ENCODE peak calls at places on chromosomes 13 and 19, in four cellular contexts. J is mammary epithelial cell, Y is neural progenitor cell, Q is astrocyte. O is an unnamed sample.

GRCh38 chr13:19681517-19681916 is 48.1 kb downstream of the MPHOSPH8 start:
- DNase-seq in J (no peak), Y (peak), Q (no peak), O (peak)

GRCh38 chr13:112453874-112454647 is 77.9 kb downstream of the SPACA7 start:
- DNase-seq in J (no peak), Y (no peak), Q (no peak), O (no peak)

GRCh38 chr13:30504081-30504480 is 38.3 kb upstream of the HMGB1 start:
- DNase-seq in J (no peak), Y (no peak), Q (peak), O (no peak)

GRCh38 chr13:44715287-44716224 is 139.4 kb upstream of the TSC22D1 start:
- DNase-seq in J (no peak), Y (no peak), Q (peak), O (no peak)

GRCh38 chr19:47247308-47247990 is 8.9 kb upstream of the CCDC9 start:
- DNase-seq in J (peak), Y (peak), Q (peak), O (peak)

GRCh38 chr13:50691682-50692263 is 151.7 kb downstream of the DLEU7 start:
- DNase-seq in J (no peak), Y (no peak), Q (peak), O (no peak)

GRCh38 chr19:46944918-46945628 is 74.6 kb upstream of the NPAS1 start:
- DNase-seq in J (no peak), Y (peak), Q (peak), O (peak)

GRCh38 chr13:108915095-108915633 is 285.8 kb downstream of the MYO16 start:
- DNase-seq in J (peak), Y (no peak), Q (peak), O (peak)

GRCh38 chr19:50921391-50922315 is 10.5 kb upstream of the KLK4 start:
- DNase-seq in J (no peak), Y (peak), Q (no peak), O (peak)

GRCh38 chr19:871446-872265 is 12.2 kb downstream of the CFD start:
- DNase-seq in J (no peak), Y (peak), Q (peak), O (no peak)

DNA sequence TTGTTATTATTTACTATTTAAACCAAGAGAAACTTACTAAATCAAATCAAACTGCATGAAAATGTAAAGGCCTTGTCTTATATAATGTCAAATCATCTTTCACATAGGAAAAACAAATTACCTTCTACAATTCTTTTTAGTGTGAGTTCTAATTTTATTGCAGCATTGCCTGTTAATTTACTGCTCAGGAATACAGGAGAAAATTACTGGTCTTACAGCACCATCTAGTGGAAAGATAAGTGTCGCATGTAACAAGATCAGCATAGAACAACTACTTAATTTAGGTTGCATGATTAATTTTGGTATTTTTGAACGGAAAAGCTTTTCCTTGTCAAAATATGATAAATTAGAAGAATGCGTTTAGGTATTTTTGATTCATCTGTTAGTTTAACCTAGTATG is 502.7 kb downstream of the UQCRFS1 start:
- DNase-seq in J (peak), Y (peak), Q (peak), O (peak)
- TF ChIP-seq CTCF in J (peak), Y (peak), Q (peak), O (peak)

DNA sequence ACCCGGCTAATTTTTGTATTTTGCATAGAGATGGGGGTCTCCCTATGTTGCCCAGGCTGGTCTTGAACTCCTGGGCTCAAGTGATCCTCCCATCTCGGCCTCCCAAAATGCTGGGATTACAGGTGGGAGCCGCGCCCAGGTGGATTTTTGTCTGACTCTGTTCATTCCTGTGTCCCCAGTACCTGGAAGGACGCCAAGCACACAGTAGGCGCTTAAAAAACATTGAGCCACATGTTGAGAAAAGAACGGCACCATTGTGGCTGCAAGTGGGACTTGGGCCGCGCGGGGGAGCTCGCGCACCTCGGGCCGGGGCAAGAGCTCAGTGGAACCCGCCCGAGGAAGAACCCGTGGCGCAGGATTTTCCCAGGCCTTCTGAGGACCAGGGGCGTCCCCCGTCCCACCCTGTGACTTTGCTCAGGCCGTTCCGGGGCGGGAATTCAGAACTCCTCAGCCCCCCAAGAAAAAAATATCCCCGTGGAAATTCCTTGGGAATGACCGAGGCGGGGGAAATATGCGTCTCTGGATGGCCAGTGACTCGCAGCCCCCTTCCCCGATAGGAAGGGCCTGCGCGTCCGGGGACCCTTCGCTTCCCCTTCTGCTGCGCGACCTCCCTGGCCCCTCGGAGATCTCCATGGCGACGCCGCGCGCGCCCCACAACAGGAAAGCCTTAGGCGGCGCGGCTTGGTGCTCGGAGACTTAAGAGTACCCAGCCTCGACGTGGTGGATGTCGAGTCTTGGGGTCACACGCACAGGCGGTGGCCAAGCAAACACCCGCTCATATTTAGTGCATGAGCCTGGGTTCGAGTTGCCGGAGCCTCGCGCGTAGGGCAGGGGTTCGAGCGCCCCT is 1.4 kb upstream of the ICAM1 start:
- DNase-seq in J (peak), Y (peak), Q (no peak), O (peak)
- TF ChIP-seq EZH2 in J (no peak), Y (peak), Q (no peak), O (no peak)

GRCh38 chr19:5137571-5138124 is 168.7 kb downstream of the KDM4B start:
- DNase-seq in J (no peak), Y (peak), Q (no peak), O (no peak)
- TF ChIP-seq CTCF in J (no peak), Y (peak), Q (no peak), O (peak)

DNA sequence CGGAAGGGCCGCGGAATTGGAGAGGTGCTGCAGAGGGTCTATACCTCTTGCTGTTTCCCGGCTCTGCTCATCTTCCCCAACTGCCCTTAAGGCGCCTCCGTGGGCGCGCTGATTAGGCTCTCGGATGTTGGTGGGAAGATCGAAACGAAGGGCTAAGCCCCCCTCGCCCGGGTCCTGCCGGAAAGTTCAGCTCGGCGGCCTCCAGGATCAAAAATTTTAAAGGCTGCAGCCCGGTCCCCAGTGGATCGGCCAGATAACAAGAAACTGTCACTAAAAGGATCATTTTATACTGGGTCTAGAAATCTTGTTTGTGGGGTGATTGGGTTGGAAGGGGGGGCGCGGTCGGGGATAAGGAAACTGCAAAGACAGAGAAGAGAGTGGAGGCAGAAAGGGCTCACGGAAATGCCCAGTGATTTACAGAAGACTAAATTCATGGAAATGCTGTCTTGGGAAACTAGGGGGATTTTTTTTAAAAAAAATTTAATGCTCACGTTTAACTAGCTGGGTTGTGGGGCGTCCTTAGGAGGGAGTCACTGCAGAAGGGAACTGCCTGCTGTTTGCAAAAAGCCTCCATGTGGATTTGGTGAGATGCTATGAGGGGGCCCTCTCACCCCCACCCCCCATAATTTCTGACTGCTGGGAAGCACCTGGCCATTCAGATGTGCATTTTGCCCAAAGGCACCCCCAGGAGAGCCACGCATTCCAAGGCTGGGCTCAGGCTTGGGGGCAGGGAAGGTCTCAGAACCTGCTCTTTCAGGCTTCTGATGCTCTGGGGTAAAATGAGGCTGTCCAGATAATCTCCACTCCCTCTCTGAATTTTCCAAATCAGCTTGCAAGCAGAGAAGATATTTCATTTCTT is 7.7 kb downstream of the CDX2 start:
- DNase-seq in J (no peak), Y (no peak), Q (no peak), O (no peak)
- TF ChIP-seq EZH2 in J (no peak), Y (peak), Q (no peak), O (peak)

GRCh38 chr19:10862561-10863106 is 8.7 kb upstream of the CARM1 start:
- DNase-seq in J (no peak), Y (no peak), Q (no peak), O (no peak)

GRCh38 chr19:10858204-10858828 is 10.1 kb downstream of the C19orf38 start:
- DNase-seq in J (no peak), Y (peak), Q (no peak), O (peak)

GRCh38 chr19:10864538-10864899 is 6.8 kb upstream of the CARM1 start:
- DNase-seq in J (peak), Y (peak), Q (peak), O (peak)

GRCh38 chr19:10863107-10863700 is 8.1 kb upstream of the CARM1 start:
- DNase-seq in J (no peak), Y (no peak), Q (peak), O (no peak)

GRCh38 chr19:10861118-10861651 is 10.2 kb upstream of the CARM1 start:
- DNase-seq in J (no peak), Y (peak), Q (no peak), O (peak)
- TF ChIP-seq CTCF in J (peak), Y (peak), Q (peak), O (peak)

DNA sequence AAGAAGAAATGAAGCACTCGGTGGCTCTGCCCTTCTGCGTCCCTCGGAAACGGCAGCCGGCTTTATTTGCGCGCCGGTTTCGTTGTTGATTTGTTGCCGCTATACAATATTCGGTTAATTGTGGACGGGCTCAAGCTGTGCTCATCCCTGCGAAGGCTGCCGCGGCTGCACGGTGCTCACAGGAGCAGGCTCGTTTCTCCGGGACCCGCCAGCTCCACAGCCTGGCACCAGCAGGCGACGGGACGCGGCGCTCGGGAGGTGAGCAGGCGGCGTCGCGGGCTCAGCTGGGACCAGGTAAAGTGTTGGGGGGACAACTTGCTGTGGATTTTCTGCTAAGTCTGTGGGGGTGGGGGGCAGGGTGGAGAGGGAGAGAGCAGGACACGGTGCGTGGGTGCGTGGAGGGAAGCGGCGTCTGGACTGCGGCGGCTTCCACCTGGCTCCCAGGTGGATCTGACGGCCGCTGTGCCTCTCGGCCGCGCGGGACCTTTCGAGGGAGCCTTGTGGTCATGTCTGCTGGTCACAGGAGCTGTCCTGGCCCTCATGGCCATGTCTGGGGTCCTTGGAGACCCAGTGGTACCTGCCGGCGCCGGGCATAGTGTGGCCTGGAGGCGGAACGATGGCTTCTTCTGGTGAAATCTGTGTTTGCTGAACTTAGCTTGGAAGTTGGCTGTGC is 90.9 kb downstream of the TEX29 start:
- DNase-seq in J (no peak), Y (peak), Q (no peak), O (no peak)
- TF ChIP-seq EZH2 in J (peak), Y (no peak), Q (peak), O (peak)

GRCh38 chr13:95676775-95677563 is at the start of gene DNAJC3:
- DNase-seq in J (peak), Y (peak), Q (peak), O (peak)
- TF ChIP-seq CTCF in J (no peak), Y (no peak), Q (no peak), O (no peak)

GRCh38 chr19:13095934-13096890 is 6.4 kb downstream of the LYL1 start:
- DNase-seq in J (no peak), Y (peak), Q (no peak), O (no peak)
- TF ChIP-seq EZH2 in J (no peak), Y (no peak), Q (no peak), O (no peak)

O was measured in A673.